ENCODE peak calls at places on chromosomes 7 and 10, in five cellular contexts. C is H9, X is neuronal stem cell, O is IMR-90, L is H1. S is an unnamed sample.

GRCh38 chr7:132030883-132031282 is 474.5 kb upstream of the PODXL start:
- DNase-seq in C (no peak), X (no peak), O (no peak), L (no peak), S (no peak)

GRCh38 chr10:100725041-100725440 is 20.3 kb upstream of the PAX2 start:
- DNase-seq in C (no peak), X (no peak), O (peak), L (no peak), S (no peak)

GRCh38 chr7:137977173-137977572 is 24.7 kb downstream of the CREB3L2 start:
- DNase-seq in C (no peak), X (no peak), O (no peak), L (no peak), S (peak)

GRCh38 chr7:97215556-97215955 is 98.1 kb downstream of the SDHAF3 start:
- DNase-seq in C (peak), X (no peak), O (no peak), L (no peak), S (no peak)

GRCh38 chr10:118531105-118531851 is 64.2 kb downstream of the PRLHR start:
- DNase-seq in C (no peak), X (no peak), O (no peak), L (no peak), S (no peak)

GRCh38 chr10:77695186-77695585 is 57.6 kb upstream of the KCNMA1 start:
- DNase-seq in C (no peak), X (no peak), O (no peak), L (no peak), S (no peak)

GRCh38 chr7:35676211-35676610 is 18.7 kb downstream of the HERPUD2 start:
- DNase-seq in C (no peak), X (no peak), O (no peak), L (no peak), S (no peak)

GRCh38 chr10:85623758-85624157 is 742.8 kb downstream of the GRID1 start:
- DNase-seq in C (no peak), X (no peak), O (no peak), L (no peak), S (no peak)

GRCh38 chr7:27953361-27953760 is 213.4 kb downstream of the TAX1BP1 start:
- DNase-seq in C (no peak), X (no peak), O (no peak), L (no peak), S (no peak)

GRCh38 chr7:128679920-128680319 is 7.8 kb downstream of the GARIN1A start:
- DNase-seq in C (no peak), X (no peak), O (no peak), L (no peak), S (no peak)

GRCh38 chr10:62095341-62096071 is 173.1 kb downstream of the RTKN2 start:
- DNase-seq in C (no peak), X (no peak), O (peak), L (no peak), S (peak)

GRCh38 chr10:6530211-6530840 is 49.8 kb downstream of the PRKCQ start:
- DNase-seq in C (no peak), X (no peak), O (no peak), L (no peak), S (no peak)

GRCh38 chr7:98823226-98823625 is 46.6 kb downstream of the TMEM130 start:
- DNase-seq in C (no peak), X (no peak), O (no peak), L (no peak), S (no peak)

GRCh38 chr10:71279590-71280170 is 39.4 kb upstream of the SLC29A3 start:
- DNase-seq in C (no peak), X (no peak), O (no peak), L (no peak), S (no peak)

GRCh38 chr7:46109447-46109846 is 188.4 kb upstream of the IGFBP3 start:
- DNase-seq in C (no peak), X (no peak), O (no peak), L (no peak), S (no peak)

GRCh38 chr7:108467391-108467790 is 11.2 kb upstream of the NRCAM start:
- DNase-seq in C (no peak), X (no peak), O (no peak), L (no peak), S (no peak)

GRCh38 chr7:106866298-106867281 is 1.5 kb downstream of the PIK3CG start:
- DNase-seq in C (no peak), X (no peak), O (no peak), L (no peak), S (no peak)

GRCh38 chr7:55245271-55245723 is 119.8 kb upstream of the LANCL2 start:
- DNase-seq in C (no peak), X (no peak), O (peak), L (no peak), S (peak)

GRCh38 chr7:665751-666453 is 60.6 kb upstream of the DNAAF5 start:
- DNase-seq in C (peak), X (no peak), O (no peak), L (no peak), S (no peak)

GRCh38 chr7:139687980-139688632 is 89.7 kb downstream of the HIPK2 start:
- DNase-seq in C (peak), X (no peak), O (peak), L (no peak), S (peak)

GRCh38 chr7:106064836-106065559 is 47.1 kb downstream of the SYPL1 start:
- DNase-seq in C (peak), X (no peak), O (peak), L (no peak), S (peak)

GRCh38 chr7:136692221-136692620 is 176.2 kb upstream of the CHRM2 start:
- DNase-seq in C (no peak), X (no peak), O (no peak), L (no peak), S (no peak)

GRCh38 chr7:135317676-135318326 is 84.2 kb downstream of the STRA8 start:
- DNase-seq in C (no peak), X (no peak), O (no peak), L (no peak), S (no peak)

GRCh38 chr7:144709066-144709465 is 126.8 kb downstream of the TPK1 start:
- DNase-seq in C (no peak), X (no peak), O (no peak), L (no peak), S (no peak)

GRCh38 chr7:138864667-138865066 is 66.7 kb upstream of the ATP6V0A4 start:
- DNase-seq in C (no peak), X (no peak), O (peak), L (no peak), S (peak)

GRCh38 chr10:42926831-42927230 is 144.2 kb downstream of the BMS1 start:
- DNase-seq in C (peak), X (peak), O (no peak), L (no peak), S (peak)

GRCh38 chr7:31882187-31882586 is 188.0 kb downstream of the PDE1C start:
- DNase-seq in C (peak), X (no peak), O (no peak), L (peak), S (no peak)

GRCh38 chr7:41107330-41107937 is 595.5 kb downstream of the INHBA start:
- DNase-seq in C (no peak), X (no peak), O (peak), L (no peak), S (no peak)

GRCh38 chr7:83749495-83749894 is 100.6 kb upstream of the SEMA3E start:
- DNase-seq in C (no peak), X (no peak), O (no peak), L (no peak), S (no peak)

GRCh38 chr7:125424721-125425120 is 495.1 kb upstream of the POT1 start:
- DNase-seq in C (no peak), X (no peak), O (no peak), L (no peak), S (peak)

GRCh38 chr10:119515511-119516045 is 26.9 kb downstream of the RGS10 start:
- DNase-seq in C (no peak), X (no peak), O (no peak), L (no peak), S (no peak)

GRCh38 chr7:94907420-94908203 is at the start of gene PPP1R9A:
- DNase-seq in C (peak), X (peak), O (no peak), L (peak), S (peak)

GRCh38 chr7:31957090-31957720 is 113.0 kb downstream of the PDE1C start:
- DNase-seq in C (no peak), X (no peak), O (peak), L (no peak), S (peak)

GRCh38 chr7:116950889-116951351 is 2.4 kb upstream of the ST7 start:
- DNase-seq in C (no peak), X (no peak), O (no peak), L (no peak), S (peak)

GRCh38 chr7:154794147-154794780 is 208.7 kb downstream of the PAXIP1 start:
- DNase-seq in C (peak), X (peak), O (no peak), L (no peak), S (no peak)

GRCh38 chr10:88707429-88708110 is 1.5 kb downstream of the LIPK start:
- DNase-seq in C (no peak), X (no peak), O (peak), L (no peak), S (peak)

GRCh38 chr7:82468435-82468834 is 24.9 kb upstream of the CACNA2D1 start:
- DNase-seq in C (no peak), X (no peak), O (no peak), L (no peak), S (no peak)

DNA sequence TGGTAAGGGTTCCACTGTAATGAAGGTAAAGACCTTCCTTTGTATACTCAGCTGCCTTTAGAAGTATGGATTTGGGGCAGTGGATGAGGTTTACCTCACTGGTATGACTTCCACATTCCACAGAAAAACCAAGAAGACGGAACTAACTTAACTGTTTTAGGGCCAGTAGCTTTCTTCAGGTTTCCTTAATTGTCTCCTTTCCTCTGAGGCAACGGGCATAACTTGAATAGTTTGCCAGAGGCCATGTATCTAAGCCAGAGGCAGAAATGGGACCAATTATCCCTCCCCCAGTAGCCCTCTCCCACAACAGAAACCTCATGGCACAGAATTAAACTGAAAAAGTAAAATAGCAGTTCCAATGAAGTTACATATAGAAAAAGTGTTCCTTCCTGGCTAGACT is 281.7 kb downstream of the PHTF2 start:
- DNase-seq in C (no peak), X (no peak), O (no peak), L (no peak), S (no peak)
- H2BK120ac ChIP-seq in C (no peak), X (no peak), O (peak), L (no peak), S (no peak)

GRCh38 chr10:68665841-68666240 is 55.2 kb upstream of the CCAR1 start:
- DNase-seq in C (no peak), X (no peak), O (peak), L (no peak), S (no peak)

GRCh38 chr10:68668231-68668630 is 52.8 kb upstream of the CCAR1 start:
- DNase-seq in C (no peak), X (no peak), O (no peak), L (no peak), S (no peak)

GRCh38 chr10:68668972-68669371 is 52.1 kb upstream of the CCAR1 start:
- DNase-seq in C (no peak), X (no peak), O (no peak), L (no peak), S (no peak)

GRCh38 chr10:68666280-68666760 is 54.7 kb upstream of the CCAR1 start:
- DNase-seq in C (no peak), X (no peak), O (peak), L (no peak), S (peak)
- H3K9ac ChIP-seq in C (no peak), X (no peak), O (no peak), L (no peak), S (peak)

DNA sequence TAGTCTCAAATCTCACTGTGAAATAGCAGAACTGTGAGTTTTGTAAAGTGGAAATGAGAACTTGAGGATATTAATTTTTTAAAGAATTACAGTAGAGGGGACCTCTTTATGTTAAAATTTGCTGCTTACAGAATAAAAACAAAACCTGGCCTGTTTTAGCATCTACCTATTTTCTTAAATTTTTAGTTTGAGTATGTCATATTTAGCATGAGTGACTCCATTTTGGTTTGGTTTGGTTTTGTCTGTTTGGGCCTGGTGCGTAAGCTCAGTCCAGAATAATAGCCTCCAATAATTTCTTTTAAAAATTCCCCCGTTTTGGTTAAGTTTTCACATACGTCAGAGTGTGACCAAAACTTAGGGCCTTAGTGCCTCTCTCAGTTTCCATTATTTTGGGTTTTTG is 152.0 kb upstream of the ZNF92 start:
- DNase-seq in C (no peak), X (no peak), O (no peak), L (no peak), S (no peak)
- H2AFZ ChIP-seq in C (no peak), X (no peak), O (no peak), L (no peak), S (no peak)

GRCh38 chr7:101398631-101399289 is 36.1 kb downstream of the COL26A1 start:
- DNase-seq in C (no peak), X (no peak), O (no peak), L (no peak), S (no peak)

GRCh38 chr7:101401390-101402080 is 38.9 kb downstream of the COL26A1 start:
- DNase-seq in C (no peak), X (no peak), O (no peak), L (no peak), S (no peak)

GRCh38 chr7:101400751-101401150 is 38.1 kb downstream of the COL26A1 start:
- DNase-seq in C (no peak), X (no peak), O (no peak), L (no peak), S (no peak)

GRCh38 chr7:101397770-101398324 is 35.2 kb downstream of the COL26A1 start:
- DNase-seq in C (no peak), X (no peak), O (no peak), L (no peak), S (no peak)

DNA sequence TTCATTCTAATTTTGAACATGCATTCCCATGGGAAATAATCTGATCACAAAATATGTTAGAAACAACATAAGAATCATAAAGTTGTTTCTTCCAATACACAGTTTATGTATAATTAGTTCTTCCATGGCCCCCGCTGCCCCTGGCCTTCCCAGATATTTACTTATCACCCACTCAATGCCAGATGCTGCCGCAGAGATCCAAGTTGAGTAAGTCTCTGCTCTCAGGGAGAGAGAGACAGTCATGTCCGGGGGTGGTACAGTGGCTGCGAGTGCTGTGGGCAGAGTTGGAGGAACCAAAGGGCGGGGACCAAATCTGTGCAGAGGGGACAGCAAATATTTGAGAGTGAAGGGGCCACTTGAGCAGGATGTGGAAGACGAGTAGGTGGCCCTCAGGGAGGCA is 37.1 kb downstream of the COL26A1 start:
- DNase-seq in C (no peak), X (no peak), O (peak), L (no peak), S (no peak)
- H2BK120ac ChIP-seq in C (no peak), X (peak), O (no peak), L (no peak), S (no peak)

GRCh38 chr10:44994752-44995530 is 5.8 kb upstream of the ZNF22 start:
- DNase-seq in C (no peak), X (no peak), O (no peak), L (no peak), S (no peak)
- H3K9ac ChIP-seq in C (no peak), X (no peak), O (peak), L (no peak), S (peak)

GRCh38 chr7:18684899-18685298 is 189.3 kb downstream of the HDAC9 start:
- DNase-seq in C (no peak), X (no peak), O (no peak), L (no peak), S (peak)

GRCh38 chr7:18685961-18686360 is 190.4 kb downstream of the HDAC9 start:
- DNase-seq in C (no peak), X (no peak), O (peak), L (no peak), S (peak)

GRCh38 chr7:18679261-18679660 is 183.7 kb downstream of the HDAC9 start:
- DNase-seq in C (no peak), X (no peak), O (no peak), L (no peak), S (no peak)

GRCh38 chr7:18675579-18675978 is 180.0 kb downstream of the HDAC9 start:
- DNase-seq in C (no peak), X (no peak), O (no peak), L (no peak), S (no peak)

DNA sequence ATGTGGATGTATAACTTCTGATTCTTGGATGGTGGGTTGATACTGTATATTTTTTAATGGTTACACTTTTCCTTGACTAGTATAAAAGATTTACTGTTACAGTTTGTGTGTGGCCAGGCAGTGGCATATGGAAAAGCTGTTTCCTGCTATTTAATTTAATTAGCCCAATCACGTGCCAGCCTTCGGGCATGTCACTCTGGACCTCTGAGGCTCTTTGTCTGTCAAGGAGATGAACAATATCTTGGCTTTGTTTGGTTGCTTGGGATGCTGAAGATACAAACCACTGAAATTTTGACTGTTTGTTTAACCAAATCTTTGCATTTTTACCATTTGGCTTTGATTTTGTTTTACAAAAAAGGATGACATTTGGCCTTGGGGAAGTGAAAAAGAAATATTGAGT is 185.0 kb downstream of the HDAC9 start:
- DNase-seq in C (no peak), X (no peak), O (no peak), L (no peak), S (no peak)
- H2AFZ ChIP-seq in C (no peak), X (no peak), O (no peak), L (no peak), S (no peak)

DNA sequence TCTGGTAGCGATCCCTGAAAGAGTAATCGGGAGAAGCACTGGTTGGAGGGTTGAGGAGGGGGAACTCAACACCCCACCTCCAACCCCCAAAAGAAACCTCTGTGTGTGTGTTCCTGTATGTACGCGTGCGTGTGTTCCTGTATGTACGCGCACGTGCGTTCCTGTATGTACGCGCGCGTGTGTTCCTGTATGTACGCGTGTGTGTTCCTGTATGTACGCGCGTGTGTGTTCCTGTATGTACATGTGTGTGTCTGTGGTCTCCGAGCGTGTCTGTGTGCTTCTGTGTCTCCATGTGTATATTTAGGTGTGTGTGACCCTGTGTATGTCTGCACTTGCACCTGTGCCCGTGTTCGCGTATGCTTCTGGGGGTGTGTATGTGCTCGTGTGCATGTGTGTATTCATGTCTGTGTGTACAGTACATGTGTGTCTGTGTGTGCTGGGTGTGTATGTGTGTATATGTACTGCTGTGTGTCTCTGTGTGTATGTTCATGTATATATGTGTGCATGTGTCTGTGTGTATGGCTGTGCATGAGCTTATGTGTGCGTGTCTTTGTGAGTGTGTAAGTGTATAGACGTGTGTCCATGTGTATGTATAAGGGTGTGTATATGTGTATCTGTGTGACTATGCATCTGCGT is 42.9 kb upstream of the KLF6 start:
- DNase-seq in C (no peak), X (no peak), O (no peak), L (no peak), S (no peak)
- H2BK120ac ChIP-seq in C (no peak), X (no peak), O (peak), L (peak), S (no peak)

S was measured in mesenchymal stem cell.